ENCODE peak calls at places on chromosomes 6 and 20, in nine cellular contexts. P is A549; L is lower lobe of right lung; T is tibial artery; Z is dorsolateral prefrontal cortex; C is pancreas; Y is CD8-positive, alpha-beta memory T cell; D is heart right ventricle; V is SJCRH30. B is an unnamed sample.

GRCh38 chr6:165098165-165098564 is 211.2 kb downstream of the C6orf118 start:
- DNase-seq in P (peak), L (no peak), T (no peak), Z (no peak), C (no peak), Y (no peak), D (no peak), V (peak), B (no peak)

GRCh38 chr6:22029169-22029568 is 267.7 kb downstream of the PRL start:
- DNase-seq in P (no peak), L (no peak), T (no peak), Z (no peak), C (no peak), Y (no peak), D (no peak), V (no peak), B (no peak)

GRCh38 chr6:128569737-128570438 is 49.5 kb upstream of the PTPRK start:
- DNase-seq in P (peak), L (no peak), T (no peak), Z (no peak), C (no peak), Y (no peak), D (no peak), V (peak), B (no peak)

GRCh38 chr20:38373231-38373867 is 27.1 kb downstream of the LBP start:
- DNase-seq in P (no peak), L (no peak), T (no peak), Z (no peak), C (no peak), Y (no peak), D (no peak), V (no peak), B (no peak)

GRCh38 chr20:4427936-4428581 is 293.6 kb upstream of the PRND start:
- DNase-seq in P (no peak), L (no peak), T (no peak), Z (no peak), C (no peak), Y (no peak), D (no peak), V (no peak), B (no peak)

GRCh38 chr6:108874470-108875160 is 26.4 kb downstream of the ARMC2 start:
- DNase-seq in P (no peak), L (no peak), T (no peak), Z (no peak), C (no peak), Y (no peak), D (no peak), V (no peak), B (no peak)

GRCh38 chr6:5260661-5261544 is at the start of the genes FARS2 and LYRM4:
- DNase-seq in P (peak), L (peak), T (peak), Z (peak), C (peak), Y (peak), D (peak), V (peak), B (peak)

GRCh38 chr6:149248688-149249369 is 68.7 kb upstream of the TAB2 start:
- DNase-seq in P (no peak), L (no peak), T (no peak), Z (no peak), C (no peak), Y (no peak), D (no peak), V (no peak), B (no peak)

GRCh38 chr20:34458631-34459030 is 57.6 kb upstream of the DYNLRB1 start:
- DNase-seq in P (no peak), L (no peak), T (no peak), Z (no peak), C (no peak), Y (no peak), D (no peak), V (no peak), B (no peak)

GRCh38 chr20:32574296-32575226 is 10.6 kb downstream of the NOL4L start:
- DNase-seq in P (peak), L (no peak), T (no peak), Z (no peak), C (no peak), Y (no peak), D (no peak), V (peak), B (peak)

GRCh38 chr6:163413054-163413344 is 1.5 kb upstream of the QKI start:
- DNase-seq in P (no peak), L (no peak), T (no peak), Z (no peak), C (no peak), Y (no peak), D (no peak), V (no peak), B (no peak)

GRCh38 chr6:163414117-163414366 is 476 bp upstream of the QKI start:
- DNase-seq in P (no peak), L (no peak), T (no peak), Z (no peak), C (no peak), Y (no peak), D (no peak), V (no peak), B (no peak)

GRCh38 chr6:163413345-163414116 is 987 bp upstream of the QKI start:
- DNase-seq in P (peak), L (peak), T (peak), Z (peak), C (peak), Y (peak), D (peak), V (peak), B (peak)

GRCh38 chr6:163414367-163415175 is at the start of gene QKI:
- DNase-seq in P (no peak), L (peak), T (peak), Z (peak), C (peak), Y (peak), D (peak), V (peak), B (peak)

GRCh38 chr6:163412345-163412744 is 2.2 kb upstream of the QKI start:
- DNase-seq in P (no peak), L (no peak), T (no peak), Z (no peak), C (no peak), Y (no peak), D (no peak), V (no peak), B (no peak)
- H3K27ac ChIP-seq in P (peak), L (peak), T (peak), Z (peak), C (no peak), Y (peak), D (peak), V (no peak), B (peak)

GRCh38 chr6:101120747-101121146 is 239.6 kb upstream of the ASCC3 start:
- DNase-seq in P (no peak), L (no peak), T (no peak), Z (no peak), C (no peak), Y (no peak), D (no peak), V (no peak), B (no peak)

GRCh38 chr6:101116337-101116736 is 235.2 kb upstream of the ASCC3 start:
- DNase-seq in P (no peak), L (no peak), T (no peak), Z (no peak), C (no peak), Y (no peak), D (no peak), V (no peak), B (no peak)

GRCh38 chr6:101114703-101115102 is 233.6 kb upstream of the ASCC3 start:
- DNase-seq in P (no peak), L (no peak), T (no peak), Z (peak), C (no peak), Y (no peak), D (no peak), V (peak), B (no peak)

GRCh38 chr6:101113468-101114260 is 232.5 kb upstream of the ASCC3 start:
- DNase-seq in P (no peak), L (no peak), T (no peak), Z (no peak), C (no peak), Y (no peak), D (no peak), V (no peak), B (peak)

DNA sequence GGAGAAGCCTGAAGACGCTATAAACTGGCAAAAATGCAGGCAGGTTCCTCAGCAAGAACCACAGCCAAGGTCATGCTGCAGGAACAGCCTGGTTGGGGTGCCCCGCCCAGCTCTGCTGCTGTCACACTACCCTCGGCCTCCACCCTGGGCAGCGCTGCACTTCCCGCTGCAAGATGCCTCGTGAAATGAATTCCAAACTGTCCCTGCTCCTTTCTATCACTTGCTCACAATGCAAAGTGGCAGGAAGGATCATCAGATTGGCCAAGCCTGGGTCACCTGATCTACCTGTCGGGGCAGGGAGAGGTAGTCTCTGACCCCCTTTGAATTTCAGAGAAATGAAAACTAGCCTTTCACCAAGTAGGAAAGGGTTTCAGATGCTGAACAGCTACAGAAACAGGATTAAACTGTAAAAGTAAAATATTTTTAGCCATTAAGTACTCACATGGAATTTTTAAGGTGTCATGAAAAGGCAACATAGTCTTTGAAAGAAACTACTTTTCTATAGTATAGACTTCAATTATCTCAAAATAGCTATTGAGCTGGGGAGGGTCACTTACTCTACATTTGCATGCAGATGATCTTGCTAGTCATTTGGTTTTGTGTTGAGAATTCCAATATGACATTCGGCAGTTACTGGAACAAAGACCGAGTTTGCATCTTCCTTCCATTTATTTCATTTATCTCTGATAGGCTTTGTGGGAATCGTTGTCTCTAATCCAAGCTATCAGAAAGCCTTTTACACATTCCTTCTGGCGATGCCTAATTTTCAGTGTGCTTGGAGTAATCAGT is 236.5 kb upstream of the ASCC3 start:
- DNase-seq in P (no peak), L (no peak), T (no peak), Z (peak), C (no peak), Y (no peak), D (peak), V (no peak), B (no peak)
- H3K27ac ChIP-seq in P (no peak), L (no peak), T (no peak), Z (no peak), C (no peak), Y (no peak), D (no peak), V (no peak), B (no peak)

GRCh38 chr6:17585766-17586502 is 14.2 kb upstream of the FAM8A1 start:
- DNase-seq in P (no peak), L (peak), T (no peak), Z (no peak), C (no peak), Y (no peak), D (no peak), V (no peak), B (no peak)

GRCh38 chr6:17588011-17588410 is 12.1 kb upstream of the FAM8A1 start:
- DNase-seq in P (no peak), L (no peak), T (no peak), Z (no peak), C (no peak), Y (no peak), D (no peak), V (no peak), B (no peak)

GRCh38 chr6:17580518-17581048 is 19.5 kb upstream of the FAM8A1 start:
- DNase-seq in P (no peak), L (peak), T (peak), Z (peak), C (peak), Y (peak), D (peak), V (no peak), B (peak)

GRCh38 chr6:17583811-17584210 is 16.3 kb upstream of the FAM8A1 start:
- DNase-seq in P (no peak), L (no peak), T (no peak), Z (no peak), C (no peak), Y (no peak), D (no peak), V (peak), B (no peak)

DNA sequence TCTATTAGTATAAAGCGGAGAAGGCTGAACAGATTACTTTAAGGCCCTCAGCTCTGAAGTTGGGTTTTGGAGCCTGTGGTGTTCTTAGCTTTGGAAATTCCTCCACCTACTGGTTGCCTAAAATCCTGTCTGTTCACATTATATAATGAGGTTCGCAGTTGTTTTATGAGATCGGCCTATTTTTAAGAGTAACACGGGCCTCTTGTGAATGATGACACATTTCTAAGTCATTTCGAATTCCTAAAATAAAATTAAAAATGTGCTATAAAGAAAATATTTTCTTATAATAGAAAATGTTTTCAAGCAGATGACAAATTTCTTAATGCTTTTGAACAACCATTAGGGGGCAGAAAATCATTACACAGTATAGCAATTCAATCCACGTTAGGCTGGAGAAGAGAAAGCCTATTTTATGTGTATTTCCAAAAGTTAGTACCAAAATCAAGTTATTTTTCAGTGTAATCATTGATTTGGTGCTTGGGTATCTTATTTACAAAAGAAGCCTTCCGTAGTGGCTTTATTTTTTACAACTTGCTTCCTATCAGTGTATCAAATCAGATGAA is 15.8 kb upstream of the FAM8A1 start:
- DNase-seq in P (peak), L (no peak), T (no peak), Z (peak), C (peak), Y (peak), D (no peak), V (peak), B (no peak)
- H3K27ac ChIP-seq in P (peak), L (peak), T (peak), Z (peak), C (no peak), Y (no peak), D (peak), V (peak), B (peak)

DNA sequence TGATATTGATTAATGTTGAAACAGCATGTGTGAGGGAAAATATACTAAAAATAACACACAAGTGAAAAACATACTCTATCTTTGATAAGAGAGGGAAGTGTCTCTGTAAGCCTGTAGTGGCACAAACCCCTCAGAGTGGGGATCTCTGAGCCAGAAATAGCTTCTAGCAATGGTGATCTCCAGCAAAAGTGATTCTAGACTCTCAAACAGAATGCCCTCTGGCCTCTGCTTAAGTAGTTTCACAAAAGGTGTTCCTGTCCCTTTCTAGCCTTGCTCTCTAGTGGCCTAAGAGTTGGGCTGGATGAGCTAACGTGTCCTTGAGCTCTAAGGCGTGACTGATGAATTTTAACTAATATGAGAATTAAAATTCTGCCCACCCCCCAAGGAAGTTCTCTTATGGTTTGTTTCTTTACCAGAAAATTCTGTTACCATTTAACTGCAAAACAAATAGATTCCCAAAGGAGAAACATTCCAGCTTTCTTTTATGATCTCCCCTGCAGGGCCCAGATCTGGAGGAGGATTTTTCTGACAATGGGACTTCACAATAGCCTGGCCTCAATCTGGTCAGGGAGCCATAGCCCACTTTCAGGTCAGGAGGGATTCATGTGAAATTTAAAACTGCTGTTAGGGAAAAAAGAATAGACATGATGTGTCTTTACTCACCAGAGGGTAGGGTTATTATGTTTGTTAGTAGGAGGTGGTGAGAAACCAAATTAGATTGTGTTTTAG is 182.5 kb upstream of the LAMP5 start:
- DNase-seq in P (no peak), L (no peak), T (no peak), Z (no peak), C (no peak), Y (no peak), D (no peak), V (no peak), B (no peak)
- H3K27ac ChIP-seq in P (peak), L (no peak), T (no peak), Z (no peak), C (no peak), Y (no peak), D (peak), V (no peak), B (no peak)

DNA sequence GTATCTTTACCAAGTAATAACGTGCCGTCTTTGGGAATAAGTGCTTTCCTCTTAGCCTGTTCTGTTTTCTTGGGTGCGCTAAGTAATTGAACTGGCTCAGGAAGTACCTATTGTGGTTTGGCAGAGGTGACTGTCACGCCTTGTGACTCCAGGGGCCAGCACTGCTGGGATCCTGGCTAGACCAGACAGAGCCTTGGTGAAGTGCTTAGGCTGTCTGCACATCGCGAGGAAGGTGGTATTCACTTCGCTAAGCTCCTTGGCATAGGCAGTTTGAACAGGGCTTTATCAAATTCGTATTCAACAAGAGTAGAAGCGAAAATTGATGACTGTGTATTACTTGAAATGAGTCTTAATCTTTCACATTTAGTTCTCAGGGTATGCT is 17.6 kb downstream of the PRDM1 start:
- DNase-seq in P (no peak), L (no peak), T (no peak), Z (no peak), C (no peak), Y (no peak), D (no peak), V (no peak), B (no peak)
- H3K27ac ChIP-seq in P (no peak), L (peak), T (no peak), Z (peak), C (no peak), Y (peak), D (peak), V (no peak), B (no peak)

DNA sequence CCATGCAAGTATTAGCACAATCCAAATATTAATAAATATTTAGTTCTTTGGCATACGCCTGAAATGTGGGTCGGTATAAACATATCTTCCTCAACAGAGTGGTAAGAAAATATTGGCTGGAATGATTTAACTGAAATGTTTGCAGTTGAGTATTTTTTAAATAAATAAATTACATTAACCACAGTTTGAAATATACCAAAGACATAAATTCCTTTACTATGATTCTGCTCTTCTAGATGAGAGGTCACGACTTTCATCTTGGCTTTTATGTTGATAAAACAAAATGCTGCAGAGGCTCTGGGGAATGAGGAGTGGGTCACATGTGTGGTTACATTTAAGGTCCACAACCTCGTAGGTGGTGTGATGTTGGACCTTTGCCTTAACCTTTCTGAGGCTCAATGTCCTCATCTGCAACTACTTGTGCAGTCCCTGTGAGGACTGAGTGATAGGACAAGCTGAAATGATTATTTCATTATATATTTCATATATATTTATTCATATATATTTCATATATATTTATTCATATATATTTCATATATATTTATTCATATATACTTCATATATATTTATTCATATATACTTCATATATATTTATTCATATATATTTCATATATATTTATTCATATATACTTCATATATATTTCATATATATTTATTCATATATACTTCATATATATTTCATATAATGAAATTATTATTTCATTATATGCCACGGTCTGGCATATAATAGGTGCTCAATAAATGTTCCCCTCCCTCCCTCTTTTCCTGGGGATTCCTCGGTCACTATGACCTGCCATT is 107.4 kb downstream of the SAMD5 start:
- DNase-seq in P (no peak), L (no peak), T (no peak), Z (no peak), C (no peak), Y (no peak), D (no peak), V (no peak), B (no peak)
- H3K27ac ChIP-seq in P (no peak), L (no peak), T (no peak), Z (no peak), C (no peak), Y (no peak), D (no peak), V (no peak), B (no peak)

DNA sequence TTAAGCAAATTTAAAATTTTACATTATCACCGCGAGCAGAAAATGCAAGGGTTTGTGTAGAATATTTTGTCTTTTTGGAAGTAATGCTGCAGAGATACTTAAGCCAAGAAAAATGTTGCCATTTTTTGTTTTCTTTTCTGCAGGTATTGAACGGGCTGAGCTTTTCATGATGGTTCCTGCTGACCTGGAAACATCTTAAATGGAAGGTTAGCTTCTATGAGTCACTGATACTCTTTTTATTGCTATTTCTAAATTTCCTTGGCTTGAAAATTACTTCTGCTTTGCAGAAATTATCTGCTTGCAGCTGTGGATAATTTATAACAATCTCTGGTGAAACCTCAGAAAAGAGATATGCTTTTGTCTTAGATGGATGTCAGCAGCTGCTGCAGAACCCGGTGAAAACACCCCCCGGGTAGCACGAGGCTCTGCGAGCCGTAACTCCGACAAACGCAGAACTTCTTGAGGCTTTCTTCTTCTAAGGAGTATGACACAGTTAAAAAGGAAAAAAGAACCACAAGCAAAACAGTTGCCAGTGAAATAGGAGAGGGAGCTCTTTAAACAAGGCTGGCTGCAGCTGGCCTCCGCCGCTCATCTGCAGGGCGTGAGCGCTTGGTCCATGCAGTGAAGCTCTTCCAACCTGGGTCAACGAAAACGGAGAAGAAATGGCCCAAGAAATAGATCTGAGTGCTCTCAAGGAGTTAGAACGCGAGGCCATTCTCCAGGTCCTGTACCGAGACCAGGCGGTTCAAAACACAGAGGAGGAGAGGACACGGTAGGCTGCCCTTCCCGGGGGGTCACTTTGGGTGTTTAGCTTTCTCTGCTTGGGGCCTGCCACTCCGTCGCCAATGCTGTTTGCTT is 13.0 kb downstream of the SYTL3 start:
- DNase-seq in P (no peak), L (no peak), T (no peak), Z (no peak), C (no peak), Y (peak), D (no peak), V (peak), B (no peak)
- H3K27ac ChIP-seq in P (no peak), L (peak), T (no peak), Z (no peak), C (no peak), Y (no peak), D (peak), V (peak), B (no peak)